ENCODE peak calls at places on chromosomes 6 and 20, in seven cellular contexts. One of them, this sample, is unnamed.

GRCh38 chr6:139881728-139882211 is 507.3 kb upstream of the CITED2 start:
- DNase-seq in AG04450: no peak
- DNase-seq in naive thymus-derived CD4-positive, alpha-beta T cell: peak; percentile 14
- DNase-seq in CD8-positive, alpha-beta memory T cell: no peak
- DNase-seq in aorta: no peak
- DNase-seq in lower lobe of right lung: no peak
- DNase-seq in PC-3: peak; percentile 54
- DNase-seq in this sample: no peak

GRCh38 chr6:104955491-104955890 is 1.4 kb upstream of the LIN28B start:
- DNase-seq in aorta: no peak
- DNase-seq in lower lobe of right lung: no peak
- DNase-seq in PC-3: no peak
- DNase-seq in CD8-positive, alpha-beta memory T cell: no peak
- DNase-seq in AG04450: no peak
- DNase-seq in naive thymus-derived CD4-positive, alpha-beta T cell: no peak
- DNase-seq in this sample: no peak

GRCh38 chr6:129206761-129207330 is 323.9 kb downstream of the LAMA2 start:
- DNase-seq in lower lobe of right lung: no peak
- DNase-seq in naive thymus-derived CD4-positive, alpha-beta T cell: no peak
- DNase-seq in AG04450: no peak
- DNase-seq in aorta: no peak
- DNase-seq in CD8-positive, alpha-beta memory T cell: no peak
- DNase-seq in PC-3: no peak
- DNase-seq in this sample: no peak

GRCh38 chr20:11375368-11375767 is 542.3 kb upstream of the BTBD3 start:
- DNase-seq in PC-3: no peak
- DNase-seq in lower lobe of right lung: no peak
- DNase-seq in aorta: no peak
- DNase-seq in CD8-positive, alpha-beta memory T cell: no peak
- DNase-seq in AG04450: no peak
- DNase-seq in naive thymus-derived CD4-positive, alpha-beta T cell: no peak
- DNase-seq in this sample: no peak

GRCh38 chr20:3911956-3912355 is 22.8 kb downstream of the PANK2 start:
- DNase-seq in AG04450: no peak
- DNase-seq in naive thymus-derived CD4-positive, alpha-beta T cell: no peak
- DNase-seq in PC-3: no peak
- DNase-seq in aorta: no peak
- DNase-seq in CD8-positive, alpha-beta memory T cell: no peak
- DNase-seq in lower lobe of right lung: peak; percentile 57
- DNase-seq in this sample: no peak

GRCh38 chr6:71168233-71168765 is 120.3 kb upstream of the OGFRL1 start:
- DNase-seq in AG04450: no peak
- DNase-seq in naive thymus-derived CD4-positive, alpha-beta T cell: no peak
- DNase-seq in PC-3: no peak
- DNase-seq in lower lobe of right lung: no peak
- DNase-seq in aorta: no peak
- DNase-seq in CD8-positive, alpha-beta memory T cell: no peak
- DNase-seq in this sample: no peak

GRCh38 chr20:59830107-59831023 is 103.1 kb downstream of the SYCP2 start:
- DNase-seq in CD8-positive, alpha-beta memory T cell: no peak
- DNase-seq in PC-3: peak; percentile 77
- DNase-seq in aorta: no peak
- DNase-seq in lower lobe of right lung: no peak
- DNase-seq in AG04450: no peak
- DNase-seq in naive thymus-derived CD4-positive, alpha-beta T cell: no peak
- DNase-seq in this sample: no peak

GRCh38 chr6:150238294-150238693 is 95.5 kb downstream of the PPP1R14C start:
- DNase-seq in lower lobe of right lung: peak; percentile 71
- DNase-seq in CD8-positive, alpha-beta memory T cell: no peak
- DNase-seq in AG04450: no peak
- DNase-seq in PC-3: peak; percentile 24
- DNase-seq in aorta: peak; percentile 47
- DNase-seq in naive thymus-derived CD4-positive, alpha-beta T cell: no peak
- DNase-seq in this sample: no peak

GRCh38 chr20:60302875-60303274 is 344.7 kb downstream of the CDH26 start:
- DNase-seq in lower lobe of right lung: no peak
- DNase-seq in AG04450: no peak
- DNase-seq in PC-3: no peak
- DNase-seq in aorta: no peak
- DNase-seq in naive thymus-derived CD4-positive, alpha-beta T cell: no peak
- DNase-seq in CD8-positive, alpha-beta memory T cell: no peak
- DNase-seq in this sample: no peak

GRCh38 chr20:58256307-58256706 is 27.9 kb upstream of the ANKRD60 start:
- DNase-seq in AG04450: no peak
- DNase-seq in naive thymus-derived CD4-positive, alpha-beta T cell: no peak
- DNase-seq in aorta: no peak
- DNase-seq in CD8-positive, alpha-beta memory T cell: no peak
- DNase-seq in PC-3: no peak
- DNase-seq in lower lobe of right lung: no peak
- DNase-seq in this sample: no peak

GRCh38 chr6:132390017-132390416 is 11.3 kb downstream of the MOXD1 start:
- DNase-seq in CD8-positive, alpha-beta memory T cell: no peak
- DNase-seq in lower lobe of right lung: no peak
- DNase-seq in naive thymus-derived CD4-positive, alpha-beta T cell: no peak
- DNase-seq in AG04450: no peak
- DNase-seq in aorta: no peak
- DNase-seq in PC-3: no peak
- DNase-seq in this sample: no peak

GRCh38 chr6:1596088-1596852 is 13.4 kb upstream of the FOXC1 start:
- DNase-seq in naive thymus-derived CD4-positive, alpha-beta T cell: peak; percentile 76
- DNase-seq in PC-3: peak; percentile 66
- DNase-seq in AG04450: no peak
- DNase-seq in aorta: no peak
- DNase-seq in CD8-positive, alpha-beta memory T cell: peak; percentile 59
- DNase-seq in lower lobe of right lung: peak; percentile 73
- DNase-seq in this sample: peak; percentile 43

GRCh38 chr6:33443619-33444504 is 10.5 kb upstream of the ZBTB9 start:
- DNase-seq in lower lobe of right lung: no peak
- DNase-seq in CD8-positive, alpha-beta memory T cell: no peak
- DNase-seq in AG04450: no peak
- DNase-seq in PC-3: no peak
- DNase-seq in naive thymus-derived CD4-positive, alpha-beta T cell: no peak
- DNase-seq in aorta: no peak
- DNase-seq in this sample: no peak

GRCh38 chr20:25720285-25720684 is 23.6 kb upstream of the ZNF337 start:
- DNase-seq in PC-3: no peak
- DNase-seq in naive thymus-derived CD4-positive, alpha-beta T cell: no peak
- DNase-seq in CD8-positive, alpha-beta memory T cell: no peak
- DNase-seq in AG04450: no peak
- DNase-seq in lower lobe of right lung: no peak
- DNase-seq in aorta: no peak
- DNase-seq in this sample: no peak

GRCh38 chr6:125899726-125900182 is 56.8 kb upstream of the HINT3 start:
- DNase-seq in naive thymus-derived CD4-positive, alpha-beta T cell: no peak
- DNase-seq in CD8-positive, alpha-beta memory T cell: no peak
- DNase-seq in lower lobe of right lung: no peak
- DNase-seq in aorta: no peak
- DNase-seq in AG04450: no peak
- DNase-seq in PC-3: no peak
- DNase-seq in this sample: no peak

GRCh38 chr20:57941121-57941522 is 231.3 kb upstream of the PMEPA1 start:
- DNase-seq in lower lobe of right lung: no peak
- DNase-seq in AG04450: no peak
- DNase-seq in CD8-positive, alpha-beta memory T cell: no peak
- DNase-seq in naive thymus-derived CD4-positive, alpha-beta T cell: no peak
- DNase-seq in aorta: no peak
- DNase-seq in PC-3: peak; percentile 52
- DNase-seq in this sample: no peak

GRCh38 chr6:48068326-48069191 is 42.4 kb downstream of the PTCHD4 start:
- DNase-seq in lower lobe of right lung: no peak
- DNase-seq in AG04450: no peak
- DNase-seq in PC-3: no peak
- DNase-seq in naive thymus-derived CD4-positive, alpha-beta T cell: no peak
- DNase-seq in CD8-positive, alpha-beta memory T cell: no peak
- DNase-seq in aorta: peak; percentile 40
- DNase-seq in this sample: no peak

DNA sequence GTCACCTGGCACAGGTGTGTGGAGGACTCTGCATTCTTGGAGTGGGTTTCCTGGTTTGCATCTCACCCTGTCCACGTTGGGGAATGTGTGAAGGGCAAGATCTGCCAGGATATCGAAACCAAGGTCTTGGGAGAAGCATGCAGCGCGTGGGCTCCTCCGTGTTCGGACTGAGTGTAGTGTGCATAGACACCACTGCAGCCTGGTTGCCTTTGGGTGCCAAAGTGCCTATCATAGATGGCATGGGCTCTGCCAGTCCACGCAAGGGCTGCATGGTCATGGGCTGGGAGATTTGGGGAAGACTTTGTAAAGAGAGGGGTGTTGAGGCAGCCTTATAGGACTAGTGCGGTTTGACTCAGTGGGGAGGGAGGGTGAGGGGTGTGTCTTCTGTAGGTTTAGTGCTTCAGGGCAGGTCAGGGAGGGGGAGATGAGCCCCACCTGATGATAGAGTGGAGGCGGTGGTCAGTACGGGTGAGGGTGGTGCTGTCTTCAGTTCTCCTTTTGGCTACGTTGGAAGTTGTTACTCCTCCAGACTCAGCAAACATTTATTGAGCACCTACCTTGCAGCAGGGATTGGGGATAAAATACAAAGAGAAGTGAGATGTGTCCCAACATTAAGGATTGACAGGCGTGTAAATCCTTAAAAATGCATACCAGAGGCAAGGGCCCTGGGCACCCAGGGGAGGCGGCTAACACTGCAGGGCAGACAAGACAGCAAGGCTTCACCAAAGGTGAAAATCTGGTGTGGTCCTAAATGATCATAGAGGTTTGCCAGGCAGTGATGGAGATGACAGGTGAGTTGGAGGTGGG is 28.3 kb downstream of the DUSP22 start:
- DNase-seq in CD8-positive, alpha-beta memory T cell: no peak
- DNase-seq in lower lobe of right lung: no peak
- DNase-seq in PC-3: no peak
- DNase-seq in naive thymus-derived CD4-positive, alpha-beta T cell: no peak
- DNase-seq in aorta: peak; percentile 40
- DNase-seq in AG04450: no peak
- DNase-seq in this sample: peak; percentile 6
- H3K9me3 ChIP-seq in CD8-positive, alpha-beta memory T cell: no peaks in the 10 kb centered on the region
- H3K9me3 ChIP-seq in lower lobe of right lung: no peaks in the 10 kb centered on the region
- H3K9me3 ChIP-seq in PC-3: no peaks in the 10 kb centered on the region
- H3K9me3 ChIP-seq in naive thymus-derived CD4-positive, alpha-beta T cell: no peaks in the 10 kb centered on the region
- H3K9me3 ChIP-seq in aorta: no peaks in the 10 kb centered on the region
- H3K9me3 ChIP-seq in AG04450: peaks cover 59% of the 10 kb centered on the region
- H3K9me3 ChIP-seq in this sample: no peaks in the 10 kb centered on the region

DNA sequence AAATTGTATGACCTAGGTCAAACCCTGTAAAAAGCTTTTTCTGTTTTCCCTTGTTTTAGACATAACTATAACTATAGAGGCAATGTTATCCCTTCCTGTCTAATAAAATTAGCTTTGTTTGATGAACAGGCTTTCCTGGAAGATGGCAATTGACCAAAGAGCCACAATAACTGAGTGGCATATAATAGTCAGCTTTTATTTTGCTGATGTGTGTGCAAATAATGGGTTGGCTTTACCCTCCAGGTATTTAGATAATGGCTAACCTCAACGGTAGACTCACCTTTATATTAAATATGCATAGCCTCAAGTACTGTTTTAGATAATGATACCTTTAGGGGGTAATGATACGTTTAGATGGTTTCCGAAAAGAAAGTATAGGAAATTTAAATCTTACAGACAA is 15.0 kb downstream of the TBXT start:
- DNase-seq in naive thymus-derived CD4-positive, alpha-beta T cell: no peak
- DNase-seq in lower lobe of right lung: no peak
- DNase-seq in AG04450: no peak
- DNase-seq in PC-3: no peak
- DNase-seq in aorta: no peak
- DNase-seq in CD8-positive, alpha-beta memory T cell: no peak
- DNase-seq in this sample: no peak
- H3K9me3 ChIP-seq in naive thymus-derived CD4-positive, alpha-beta T cell: peaks cover 7% of the 10 kb centered on the region
- H3K9me3 ChIP-seq in lower lobe of right lung: peaks cover 10% of the 10 kb centered on the region
- H3K9me3 ChIP-seq in AG04450: peaks cover 9% of the 10 kb centered on the region
- H3K9me3 ChIP-seq in PC-3: no peaks in the 10 kb centered on the region
- H3K9me3 ChIP-seq in aorta: peaks cover 8% of the 10 kb centered on the region
- H3K9me3 ChIP-seq in CD8-positive, alpha-beta memory T cell: no peaks in the 10 kb centered on the region
- H3K9me3 ChIP-seq in this sample: no peaks in the 10 kb centered on the region

GRCh38 chr6:148671085-148671484 is 75.7 kb upstream of the UST start:
- DNase-seq in CD8-positive, alpha-beta memory T cell: no peak
- DNase-seq in aorta: no peak
- DNase-seq in AG04450: no peak
- DNase-seq in lower lobe of right lung: no peak
- DNase-seq in PC-3: no peak
- DNase-seq in naive thymus-derived CD4-positive, alpha-beta T cell: no peak
- DNase-seq in this sample: no peak
- H3K9me3 ChIP-seq in CD8-positive, alpha-beta memory T cell: peaks cover 7% of the 10 kb centered on the region
- H3K9me3 ChIP-seq in aorta: peaks cover 4% of the 10 kb centered on the region
- H3K9me3 ChIP-seq in AG04450: peaks cover 15% of the 10 kb centered on the region
- H3K9me3 ChIP-seq in lower lobe of right lung: peaks cover 22% of the 10 kb centered on the region
- H3K9me3 ChIP-seq in PC-3: no peaks in the 10 kb centered on the region
- H3K9me3 ChIP-seq in naive thymus-derived CD4-positive, alpha-beta T cell: peaks cover 25% of the 10 kb centered on the region
- H3K9me3 ChIP-seq in this sample: no peaks in the 10 kb centered on the region

GRCh38 chr20:37297066-37297736 is 7.7 kb downstream of the MANBAL start:
- DNase-seq in AG04450: peak; percentile 34
- DNase-seq in naive thymus-derived CD4-positive, alpha-beta T cell: no peak
- DNase-seq in aorta: peak; percentile 54
- DNase-seq in lower lobe of right lung: no peak
- DNase-seq in PC-3: peak; percentile 71
- DNase-seq in CD8-positive, alpha-beta memory T cell: no peak
- DNase-seq in this sample: no peak

GRCh38 chr20:37294262-37294981 is 5.0 kb downstream of the MANBAL start:
- DNase-seq in aorta: no peak
- DNase-seq in PC-3: no peak
- DNase-seq in naive thymus-derived CD4-positive, alpha-beta T cell: no peak
- DNase-seq in AG04450: no peak
- DNase-seq in CD8-positive, alpha-beta memory T cell: no peak
- DNase-seq in lower lobe of right lung: no peak
- DNase-seq in this sample: no peak

GRCh38 chr20:37295001-37295400 is 5.5 kb downstream of the MANBAL start:
- DNase-seq in aorta: no peak
- DNase-seq in CD8-positive, alpha-beta memory T cell: no peak
- DNase-seq in AG04450: peak; percentile 87
- DNase-seq in lower lobe of right lung: no peak
- DNase-seq in naive thymus-derived CD4-positive, alpha-beta T cell: no peak
- DNase-seq in PC-3: peak; percentile 99
- DNase-seq in this sample: no peak

GRCh38 chr20:37296371-37296770 is 6.9 kb downstream of the MANBAL start:
- DNase-seq in CD8-positive, alpha-beta memory T cell: no peak
- DNase-seq in AG04450: no peak
- DNase-seq in PC-3: no peak
- DNase-seq in lower lobe of right lung: no peak
- DNase-seq in naive thymus-derived CD4-positive, alpha-beta T cell: no peak
- DNase-seq in aorta: no peak
- DNase-seq in this sample: no peak

GRCh38 chr20:37295595-37295994 is 6.1 kb downstream of the MANBAL start:
- DNase-seq in naive thymus-derived CD4-positive, alpha-beta T cell: no peak
- DNase-seq in PC-3: peak; percentile 50
- DNase-seq in lower lobe of right lung: no peak
- DNase-seq in aorta: no peak
- DNase-seq in AG04450: no peak
- DNase-seq in CD8-positive, alpha-beta memory T cell: no peak
- DNase-seq in this sample: no peak
- H3K9me3 ChIP-seq in naive thymus-derived CD4-positive, alpha-beta T cell: no peaks in the 10 kb centered on the region
- H3K9me3 ChIP-seq in PC-3: no peaks in the 10 kb centered on the region
- H3K9me3 ChIP-seq in lower lobe of right lung: no peaks in the 10 kb centered on the region
- H3K9me3 ChIP-seq in aorta: no peaks in the 10 kb centered on the region
- H3K9me3 ChIP-seq in AG04450: peaks cover 2% of the 10 kb centered on the region
- H3K9me3 ChIP-seq in CD8-positive, alpha-beta memory T cell: no peaks in the 10 kb centered on the region
- H3K9me3 ChIP-seq in this sample: no peaks in the 10 kb centered on the region

GRCh38 chr20:13588049-13588448 is 50.7 kb downstream of the TASP1 start:
- DNase-seq in naive thymus-derived CD4-positive, alpha-beta T cell: no peak
- DNase-seq in CD8-positive, alpha-beta memory T cell: no peak
- DNase-seq in lower lobe of right lung: no peak
- DNase-seq in aorta: no peak
- DNase-seq in PC-3: no peak
- DNase-seq in AG04450: no peak
- DNase-seq in this sample: no peak
- H3K9me3 ChIP-seq in naive thymus-derived CD4-positive, alpha-beta T cell: peaks cover 3% of the 10 kb centered on the region
- H3K9me3 ChIP-seq in CD8-positive, alpha-beta memory T cell: no peaks in the 10 kb centered on the region
- H3K9me3 ChIP-seq in lower lobe of right lung: no peaks in the 10 kb centered on the region
- H3K9me3 ChIP-seq in aorta: no peaks in the 10 kb centered on the region
- H3K9me3 ChIP-seq in PC-3: no peaks in the 10 kb centered on the region
- H3K9me3 ChIP-seq in AG04450: no peaks in the 10 kb centered on the region
- H3K9me3 ChIP-seq in this sample: no peaks in the 10 kb centered on the region

This sample was measured in T-helper 17 cell.